ENCODE peak calls at places on chromosomes 4 and X, in ten cellular contexts. K, O, G, X, Y, I, V, L, F and J are unnamed samples.

GRCh38 chr4:99359480-99360204 is 7.1 kb upstream of the ADH1C start:
- DNase-seq in K (no peak), O (no peak), G (no peak), X (no peak), Y (no peak), I (no peak), V (no peak), L (no peak), F (no peak), J (no peak)

GRCh38 chr4:183499389-183499788 is 5.5 kb upstream of the ING2 start:
- DNase-seq in K (peak; percentile 36), O (no peak), G (no peak), X (no peak), Y (no peak), I (no peak), V (no peak), L (no peak), F (no peak), J (peak; percentile 34)

GRCh38 chr4:85697864-85698263 is 222.9 kb downstream of the ARHGAP24 start:
- DNase-seq in K (no peak), O (no peak), G (no peak), X (no peak), Y (no peak), I (no peak), V (no peak), L (no peak), F (no peak), J (no peak)

GRCh38 chr4:73257995-73258667 is 467 bp downstream of the ANKRD17 start:
- DNase-seq in K (peak; percentile 42), O (no peak), G (peak; percentile 40), X (peak; percentile 46), Y (peak; percentile 32), I (peak; percentile 33), V (peak; percentile 72), L (no peak), F (peak; percentile 46), J (no peak)

GRCh38 chr4:154743683-154744340 is at the start of gene LRAT:
- DNase-seq in K (peak; percentile 24), O (peak; percentile 86), G (peak; percentile 8), X (peak; percentile 94), Y (no peak), I (no peak), V (peak; percentile 85), L (peak; percentile 39), F (peak; percentile 92), J (peak; percentile 81)

GRCh38 chrX:131816551-131817136 is 206.5 kb upstream of the STK26 start:
- DNase-seq in K (peak; percentile 72), O (no peak), G (peak; percentile 75), X (no peak), Y (peak; percentile 46), I (no peak), V (no peak), L (no peak), F (no peak), J (no peak)

GRCh38 chr4:7842384-7843279 is 97.0 kb downstream of the AFAP1 start:
- DNase-seq in K (peak; percentile 68), O (no peak), G (peak; percentile 99), X (no peak), Y (peak; percentile 100), I (peak; percentile 95), V (peak; percentile 65), L (no peak), F (no peak), J (no peak)

GRCh38 chrX:68409154-68409553 is 24.1 kb downstream of the OPHN1 start:
- DNase-seq in K (no peak), O (no peak), G (no peak), X (no peak), Y (no peak), I (no peak), V (no peak), L (no peak), F (no peak), J (no peak)

GRCh38 chr4:73691759-73692158 is 48.6 kb upstream of the CXCL8 start:
- DNase-seq in K (no peak), O (no peak), G (no peak), X (no peak), Y (no peak), I (no peak), V (no peak), L (no peak), F (no peak), J (no peak)

GRCh38 chr4:174714393-174715211 is 114.4 kb downstream of the GLRA3 start:
- DNase-seq in K (peak; percentile 20), O (no peak), G (peak; percentile 66), X (peak; percentile 79), Y (peak; percentile 22), I (peak; percentile 82), V (peak; percentile 61), L (peak; percentile 10), F (peak; percentile 39), J (peak; percentile 39)

GRCh38 chr4:22695917-22696316 is 3.2 kb downstream of the GBA3 start:
- DNase-seq in K (no peak), O (no peak), G (no peak), X (no peak), Y (no peak), I (no peak), V (no peak), L (no peak), F (no peak), J (no peak)

GRCh38 chr4:7710126-7710525 is 229.5 kb downstream of the AFAP1 start:
- DNase-seq in K (no peak), O (no peak), G (no peak), X (no peak), Y (no peak), I (no peak), V (no peak), L (no peak), F (no peak), J (no peak)

GRCh38 chr4:127782275-127783025 is at the start of gene HSPA4L:
- DNase-seq in K (peak; percentile 62), O (no peak), G (peak; percentile 25), X (peak; percentile 70), Y (peak; percentile 32), I (peak; percentile 9), V (peak; percentile 47), L (no peak), F (no peak), J (peak; percentile 58)

GRCh38 chr4:188660796-188661195 is 521.6 kb downstream of the TRIML1 start:
- DNase-seq in K (no peak), O (no peak), G (no peak), X (no peak), Y (no peak), I (no peak), V (no peak), L (peak; percentile 8), F (no peak), J (no peak)

GRCh38 chrX:21944136-21944615 is 3.7 kb downstream of the SMS start:
- DNase-seq in K (no peak), O (no peak), G (no peak), X (peak; percentile 50), Y (no peak), I (peak; percentile 65), V (no peak), L (no peak), F (peak; percentile 52), J (no peak)

GRCh38 chr4:5399790-5400421 is 308.5 kb downstream of the EVC2 start:
- DNase-seq in K (no peak), O (no peak), G (peak; percentile 6), X (peak; percentile 76), Y (no peak), I (peak; percentile 64), V (peak; percentile 68), L (peak; percentile 41), F (peak; percentile 55), J (no peak)
- TF ChIP-seq CTCF in K (peak; percentile 37), O (peak; percentile 17), G (peak; percentile 55), X (peak; percentile 76), Y (peak; percentile 82), I (peak; percentile 90), V (peak; percentile 69), L (peak; percentile 81), F (peak; percentile 85), J (no peak)

GRCh38 chrX:129934952-129935351 is 29.0 kb downstream of the UTP14A start:
- DNase-seq in K (no peak), O (no peak), G (no peak), X (no peak), Y (no peak), I (no peak), V (no peak), L (no peak), F (no peak), J (no peak)
- TF ChIP-seq CTCF in K (no peak), O (no peak), G (no peak), X (no peak), Y (no peak), I (no peak), V (no peak), L (no peak), F (no peak), J (no peak)

DNA sequence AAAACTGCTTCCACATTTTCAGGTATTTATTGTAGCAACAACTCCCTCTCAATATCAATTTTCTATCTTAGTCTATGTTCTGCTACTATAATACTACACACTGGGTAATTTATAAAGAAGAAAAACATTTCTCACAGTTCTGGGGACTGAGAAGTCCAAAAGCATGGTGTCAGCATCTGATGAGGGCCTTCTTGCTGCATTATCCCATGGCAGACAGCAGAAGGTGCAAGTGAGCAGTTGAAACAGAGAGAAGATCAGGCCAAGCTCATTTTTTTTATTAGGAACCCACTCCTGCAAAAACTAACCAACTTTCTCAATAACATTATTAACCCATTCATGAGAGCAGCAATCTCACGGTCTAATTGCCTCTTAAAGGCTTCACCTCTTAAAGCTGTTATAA is 376.0 kb downstream of the RAB28 start:
- DNase-seq in K (no peak), O (no peak), G (no peak), X (no peak), Y (no peak), I (no peak), V (no peak), L (no peak), F (no peak), J (no peak)
- TF ChIP-seq CTCF in K (no peak), O (no peak), G (peak; percentile 6), X (peak; percentile 26), Y (no peak), I (peak; percentile 25), V (no peak), L (no peak), F (peak; percentile 27), J (no peak)

GRCh38 chr4:54274786-54275503 is 45.9 kb downstream of the PDGFRA start:
- DNase-seq in K (no peak), O (no peak), G (peak; percentile 48), X (no peak), Y (no peak), I (no peak), V (no peak), L (no peak), F (no peak), J (no peak)

GRCh38 chr4:54268151-54268550 is 39.1 kb downstream of the PDGFRA start:
- DNase-seq in K (no peak), O (no peak), G (peak; percentile 79), X (no peak), Y (peak; percentile 19), I (peak; percentile 28), V (no peak), L (no peak), F (no peak), J (no peak)

GRCh38 chr4:54274264-54274663 is 45.2 kb downstream of the PDGFRA start:
- DNase-seq in K (no peak), O (no peak), G (no peak), X (no peak), Y (no peak), I (no peak), V (no peak), L (no peak), F (no peak), J (no peak)

GRCh38 chr4:54272051-54272450 is 43.0 kb downstream of the PDGFRA start:
- DNase-seq in K (no peak), O (no peak), G (no peak), X (no peak), Y (no peak), I (no peak), V (no peak), L (no peak), F (no peak), J (no peak)

GRCh38 chr4:54271464-54271863 is 42.4 kb downstream of the PDGFRA start:
- DNase-seq in K (no peak), O (no peak), G (no peak), X (no peak), Y (no peak), I (no peak), V (no peak), L (no peak), F (no peak), J (no peak)
- TF ChIP-seq CTCF in K (no peak), O (no peak), G (no peak), X (no peak), Y (no peak), I (no peak), V (no peak), L (no peak), F (no peak), J (no peak)